ENCODE peak calls at places on chromosomes 13 and 19, in five cellular contexts. Y is neuronal stem cell, Q is mesenchymal stem cell, O is H9, K is H1. M is an unnamed sample.

GRCh38 chr13:45184693-45185092 is 16.2 kb downstream of the KCTD4 start:
- DNase-seq in Y (no peak), Q (no peak), O (no peak), K (no peak), M (no peak)

GRCh38 chr13:97855570-97855970 is 97.9 kb upstream of the IPO5 start:
- DNase-seq in Y (peak), Q (peak), O (peak), K (no peak), M (peak)

GRCh38 chr13:89361909-89362308 is 1690.7 kb downstream of the SLITRK5 start:
- DNase-seq in Y (no peak), Q (peak), O (no peak), K (no peak), M (peak)

GRCh38 chr19:55393362-55393761 is 7.6 kb downstream of the RPL28 start:
- DNase-seq in Y (no peak), Q (no peak), O (no peak), K (no peak), M (no peak)

GRCh38 chr13:30111810-30112209 is 195.5 kb downstream of the KATNAL1 start:
- DNase-seq in Y (no peak), Q (peak), O (peak), K (no peak), M (no peak)

GRCh38 chr19:54451331-54451871 is 2.4 kb downstream of the LENG8 start:
- DNase-seq in Y (no peak), Q (peak), O (no peak), K (no peak), M (no peak)

GRCh38 chr19:37928527-37929286 is 21.7 kb downstream of the SIPA1L3 start:
- DNase-seq in Y (no peak), Q (no peak), O (peak), K (no peak), M (no peak)

GRCh38 chr19:39347332-39348227 is 5.4 kb downstream of the SAMD4B start:
- DNase-seq in Y (no peak), Q (peak), O (no peak), K (no peak), M (no peak)

GRCh38 chr13:33099860-33100259 is 83.6 kb downstream of the KL start:
- DNase-seq in Y (no peak), Q (no peak), O (no peak), K (no peak), M (no peak)
- H2BK12ac ChIP-seq in Y (no peak), Q (no peak), O (no peak), K (no peak), M (no peak)

GRCh38 chr13:53703371-53704080 is 674.9 kb downstream of the OLFM4 start:
- DNase-seq in Y (no peak), Q (no peak), O (no peak), K (no peak), M (no peak)
- H4K8ac ChIP-seq in Y (no peak), Q (no peak), O (no peak), K (no peak), M (no peak)

GRCh38 chr13:50198508-50198907 is 183.3 kb downstream of the KCNRG start:
- DNase-seq in Y (no peak), Q (no peak), O (no peak), K (no peak), M (no peak)
- H2BK12ac ChIP-seq in Y (no peak), Q (no peak), O (no peak), K (no peak), M (no peak)

GRCh38 chr19:9538183-9539058 is at the start of gene ZNF426:
- DNase-seq in Y (peak), Q (peak), O (peak), K (peak), M (peak)
- H4K8ac ChIP-seq in Y (peak), Q (peak), O (peak), K (peak), M (peak)

GRCh38 chr13:50412046-50412617 is 396.9 kb downstream of the KCNRG start:
- DNase-seq in Y (no peak), Q (no peak), O (no peak), K (no peak), M (no peak)
- H2BK12ac ChIP-seq in Y (no peak), Q (no peak), O (no peak), K (no peak), M (peak)

GRCh38 chr13:28049880-28050871 is 50.2 kb downstream of the FLT3 start:
- DNase-seq in Y (no peak), Q (no peak), O (peak), K (no peak), M (no peak)
- H4K8ac ChIP-seq in Y (no peak), Q (no peak), O (no peak), K (no peak), M (no peak)